ENCODE peak calls at places on chromosomes 16 and 17, in eight cellular contexts. P, Q, Y, N, X, W, O and V are unnamed samples.

GRCh38 chr16:85461814-85462404 is 151.2 kb upstream of the GSE1 start:
- DNase-seq in W (no peak), Q (no peak), O (no peak), Y (no peak), N (peak; percentile 33), X (no peak), P (no peak), V (no peak)

GRCh38 chr17:69853533-69854262 is 221.3 kb upstream of the KCNJ16 start:
- DNase-seq in O (no peak), W (no peak), X (no peak), Q (no peak), N (no peak), P (peak; percentile 15), Y (no peak), V (no peak)

GRCh38 chr16:4538067-4538385 is 547 bp downstream of the CDIP1 start:
- DNase-seq in W (no peak), Q (no peak), P (no peak), Y (no peak), N (no peak), O (no peak), X (no peak), V (no peak)

GRCh38 chr17:56593073-56593740 is at the start of gene NOG:
- DNase-seq in P (peak; percentile 31), Y (peak; percentile 67), X (no peak), N (peak; percentile 51), W (no peak), O (peak; percentile 74), Q (peak; percentile 38), V (no peak)

GRCh38 chr17:66829386-66829864 is 5.5 kb upstream of the CACNG5 start:
- DNase-seq in Y (peak; percentile 40), N (no peak), O (peak; percentile 77), W (no peak), Q (no peak), P (no peak), X (no peak), V (peak; percentile 20)

GRCh38 chr17:65228734-65229390 is 91.7 kb downstream of the RGS9 start:
- DNase-seq in Y (no peak), W (no peak), Q (no peak), X (no peak), O (peak; percentile 41), N (no peak), P (no peak), V (peak; percentile 29)

GRCh38 chr17:601462-602303 is 113.0 kb downstream of the VPS53 start:
- DNase-seq in Q (no peak), P (no peak), X (no peak), W (no peak), N (no peak), O (no peak), Y (no peak), V (no peak)

GRCh38 chr16:56931253-56931768 is 631 bp upstream of the HERPUD1 start:
- DNase-seq in W (no peak), Q (no peak), P (no peak), N (no peak), Y (no peak), O (no peak), X (peak; percentile 60), V (peak; percentile 54)

GRCh38 chr17:21371511-21372081 is 4.6 kb upstream of the KCNJ12 start:
- DNase-seq in W (no peak), P (no peak), X (no peak), N (no peak), Y (no peak), O (no peak), Q (no peak), V (no peak)

GRCh38 chr16:56332464-56333079 is 92.8 kb downstream of the AMFR start:
- DNase-seq in X (no peak), N (peak; percentile 63), O (peak; percentile 69), Y (peak; percentile 83), Q (peak; percentile 71), P (peak; percentile 60), W (peak; percentile 13), V (peak; percentile 49)

GRCh38 chr17:73650147-73650546 is 5.9 kb upstream of the SDK2 start:
- DNase-seq in Q (no peak), X (no peak), O (peak; percentile 34), W (no peak), N (no peak), Y (no peak), P (no peak), V (no peak)

GRCh38 chr16:84541999-84542876 is 37.8 kb upstream of the MEAK7 start:
- DNase-seq in X (no peak), N (no peak), Q (no peak), O (no peak), P (no peak), W (no peak), Y (no peak), V (no peak)

GRCh38 chr16:86529160-86529559 is 18.8 kb downstream of the FOXF1 start:
- DNase-seq in X (no peak), O (no peak), P (peak; percentile 1), W (no peak), Y (no peak), N (no peak), Q (no peak), V (no peak)

GRCh38 chr16:65704866-65705265 is 583.0 kb upstream of the CDH11 start:
- DNase-seq in Q (no peak), P (no peak), X (no peak), O (no peak), N (no peak), W (no peak), Y (no peak), V (no peak)

GRCh38 chr17:49815761-49816281 is 27.3 kb downstream of the KAT7 start:
- DNase-seq in O (no peak), Y (no peak), P (no peak), Q (no peak), N (no peak), X (no peak), W (no peak), V (no peak)

GRCh38 chr16:85381738-85382592 is 231.2 kb upstream of the GSE1 start:
- DNase-seq in N (peak; percentile 30), X (no peak), P (no peak), Q (no peak), O (no peak), W (no peak), Y (no peak), V (no peak)

GRCh38 chr17:1724869-1725641 is 551 bp downstream of the WDR81 start:
- DNase-seq in P (no peak), O (no peak), W (no peak), Q (no peak), Y (no peak), N (no peak), X (no peak), V (no peak)

GRCh38 chr17:68777856-68778694 is 176.9 kb upstream of the FAM20A start:
- DNase-seq in P (no peak), Y (no peak), O (no peak), N (no peak), Q (no peak), X (no peak), W (no peak), V (peak; percentile 46)

GRCh38 chr17:27980035-27980434 is 62.4 kb upstream of the NLK start:
- DNase-seq in O (peak; percentile 82), P (no peak), W (no peak), X (no peak), Q (peak; percentile 60), N (no peak), Y (peak; percentile 42), V (no peak)

GRCh38 chr16:51710186-51710585 is 559.1 kb upstream of the SALL1 start:
- DNase-seq in Y (no peak), Q (no peak), N (no peak), W (no peak), X (no peak), O (no peak), P (no peak), V (no peak)

GRCh38 chr17:80760501-80760900 is 215.9 kb downstream of the RPTOR start:
- DNase-seq in W (no peak), N (no peak), X (no peak), O (peak; percentile 96), Q (no peak), Y (peak; percentile 67), P (no peak), V (peak; percentile 77)

GRCh38 chr16:19844945-19845641 is 39.6 kb downstream of the GPRC5B start:
- DNase-seq in Y (no peak), Q (no peak), O (peak; percentile 53), W (peak; percentile 36), P (no peak), X (no peak), N (no peak), V (no peak)

GRCh38 chr16:68564367-68564985 is 25.4 kb downstream of the ZFP90 start:
- DNase-seq in Y (no peak), X (no peak), P (no peak), O (no peak), W (no peak), N (no peak), Q (no peak), V (no peak)
- H3K9me3 ChIP-seq in Y (peaks cover 91% of the 10 kb centered on the region), X (peaks cover 20% of the 10 kb centered on the region), P (peaks cover 100% of the 10 kb centered on the region), O (peaks cover 64% of the 10 kb centered on the region), W (peaks cover 74% of the 10 kb centered on the region), N (peaks cover 100% of the 10 kb centered on the region), Q (peaks cover 100% of the 10 kb centered on the region), V (peaks cover 3% of the 10 kb centered on the region)

GRCh38 chr17:74738051-74738996 is 1.3 kb downstream of the RAB37 start:
- DNase-seq in O (peak; percentile 49), N (peak; percentile 49), P (peak; percentile 53), X (no peak), W (no peak), Y (no peak), Q (no peak), V (peak; percentile 61)
- H3K27ac ChIP-seq in O (no peak overlapping the region), N (no peak overlapping the region), P (peak overlapping the region; percentile 51), X (no peak overlapping the region), W (no peak overlapping the region), Y (no peak overlapping the region), Q (peak overlapping the region; percentile 25), V (peak overlapping the region; percentile 50)

DNA sequence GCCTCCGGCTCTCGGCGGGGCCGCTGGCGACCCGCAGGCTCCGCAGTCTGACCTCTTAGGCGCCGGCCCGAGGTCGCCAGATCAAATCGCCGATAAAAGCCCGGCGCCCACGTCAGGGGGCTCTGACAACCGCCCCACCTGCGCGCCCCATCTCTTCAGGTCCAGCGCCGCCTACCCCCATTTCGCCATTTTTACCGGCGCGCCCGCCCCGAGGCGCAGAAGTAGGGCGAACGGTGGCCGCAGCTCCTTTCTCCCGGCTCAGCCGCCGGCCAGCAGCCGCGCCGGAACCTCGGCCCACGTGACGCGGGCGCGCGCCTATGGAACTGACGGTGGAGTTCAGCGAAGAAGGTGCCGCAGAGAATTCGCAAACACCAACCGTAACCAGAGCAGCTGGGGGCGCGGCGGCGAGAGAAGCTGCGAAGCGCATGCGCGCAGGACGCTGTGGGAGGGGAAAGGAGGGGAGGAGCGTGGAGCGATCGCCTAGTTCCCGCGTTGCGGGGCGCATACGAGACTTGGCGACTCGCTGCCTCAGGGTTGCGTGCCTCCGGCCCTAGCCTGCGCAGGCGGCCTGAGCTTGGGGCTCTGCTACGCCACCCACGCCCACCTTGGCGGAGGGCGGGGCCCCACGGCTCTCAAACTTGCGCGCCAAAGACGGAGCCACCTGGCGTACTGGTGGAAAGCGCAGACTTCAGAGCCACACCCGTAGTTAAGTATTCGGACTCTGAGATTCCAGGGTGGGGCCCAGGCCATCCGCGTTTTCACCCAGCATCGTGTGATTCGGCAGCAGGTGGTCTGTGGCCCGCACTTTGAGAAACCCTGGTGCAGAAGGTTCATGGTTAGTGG is at the start of gene TRIM37:
- DNase-seq in Y (peak; percentile 99), Q (peak; percentile 99), N (peak; percentile 98), P (peak; percentile 97), O (peak; percentile 100), W (peak; percentile 93), X (peak; percentile 85), V (peak; percentile 99)
- H3K36me3 ChIP-seq in Y (peaks cover under 1% of the 10 kb centered on the region), Q (peaks cover 12% of the 10 kb centered on the region), N (peaks cover 31% of the 10 kb centered on the region), P (peaks cover 12% of the 10 kb centered on the region), O (peaks cover 8% of the 10 kb centered on the region), W (no peaks in the 10 kb centered on the region), X (no peaks in the 10 kb centered on the region), V (peaks cover 1% of the 10 kb centered on the region)

GRCh38 chr17:22512057-22512456 is 819.7 kb downstream of the KCNJ18 start:
- DNase-seq in Q (no peak), Y (no peak), O (no peak), N (no peak), X (no peak), P (no peak), W (no peak), V (no peak)
- H3K9me3 ChIP-seq in Q (no peaks in the 10 kb centered on the region), Y (no peaks in the 10 kb centered on the region), O (peaks cover 4% of the 10 kb centered on the region), N (no peaks in the 10 kb centered on the region), X (no peaks in the 10 kb centered on the region), P (no peaks in the 10 kb centered on the region), W (no peaks in the 10 kb centered on the region), V (peaks cover 6% of the 10 kb centered on the region)